ENCODE peak calls at places on chromosomes 11 and 22, in seven cellular contexts. One of them, this sample, is unnamed.

GRCh38 chr11:114296190-114296978 is at the start of gene NNMT:
- DNase-seq in prostate gland: no peak
- DNase-seq in stomach: peak; percentile 44
- DNase-seq in transverse colon: peak; percentile 31
- DNase-seq in endothelial cell of umbilical vein: peak; percentile 97
- DNase-seq in Peyer's patch: no peak
- DNase-seq in IMR-90: peak; percentile 97
- DNase-seq in this sample: no peak

GRCh38 chr11:114115406-114116054 is 56.0 kb downstream of the ZBTB16 start:
- DNase-seq in prostate gland: no peak
- DNase-seq in stomach: no peak
- DNase-seq in transverse colon: no peak
- DNase-seq in endothelial cell of umbilical vein: no peak
- DNase-seq in Peyer's patch: no peak
- DNase-seq in IMR-90: no peak
- DNase-seq in this sample: no peak

GRCh38 chr22:38862375-38863329 is 9.4 kb downstream of the CBX6 start:
- DNase-seq in prostate gland: no peak
- DNase-seq in stomach: no peak
- DNase-seq in transverse colon: peak; percentile 33
- DNase-seq in endothelial cell of umbilical vein: no peak
- DNase-seq in Peyer's patch: peak; percentile 49
- DNase-seq in IMR-90: no peak
- DNase-seq in this sample: no peak

GRCh38 chr11:75259711-75260110 is 19.1 kb downstream of the TPBGL start:
- DNase-seq in prostate gland: no peak
- DNase-seq in stomach: no peak
- DNase-seq in transverse colon: peak; percentile 5
- DNase-seq in endothelial cell of umbilical vein: peak; percentile 16
- DNase-seq in Peyer's patch: no peak
- DNase-seq in IMR-90: no peak
- DNase-seq in this sample: no peak

GRCh38 chr11:45543808-45544422 is 121.5 kb downstream of the CHST1 start:
- DNase-seq in prostate gland: no peak
- DNase-seq in stomach: no peak
- DNase-seq in transverse colon: no peak
- DNase-seq in endothelial cell of umbilical vein: peak; percentile 4
- DNase-seq in Peyer's patch: no peak
- DNase-seq in IMR-90: peak; percentile 4
- DNase-seq in this sample: no peak

GRCh38 chr11:128553662-128554392 is 33.5 kb downstream of the ETS1 start:
- DNase-seq in prostate gland: no peak
- DNase-seq in stomach: no peak
- DNase-seq in transverse colon: no peak
- DNase-seq in endothelial cell of umbilical vein: peak; percentile 30
- DNase-seq in Peyer's patch: no peak
- DNase-seq in IMR-90: peak; percentile 32
- DNase-seq in this sample: no peak

GRCh38 chr11:61149624-61150615 is 11.3 kb downstream of the VPS37C start:
- DNase-seq in prostate gland: no peak
- DNase-seq in stomach: peak; percentile 56
- DNase-seq in transverse colon: peak; percentile 30
- DNase-seq in endothelial cell of umbilical vein: peak; percentile 63
- DNase-seq in Peyer's patch: peak; percentile 47
- DNase-seq in IMR-90: peak; percentile 63
- DNase-seq in this sample: peak; percentile 42

GRCh38 chr11:22920939-22921565 is 60.8 kb upstream of the CCDC179 start:
- DNase-seq in prostate gland: peak; percentile 7
- DNase-seq in stomach: no peak
- DNase-seq in transverse colon: peak; percentile 8
- DNase-seq in endothelial cell of umbilical vein: peak; percentile 65
- DNase-seq in Peyer's patch: no peak
- DNase-seq in IMR-90: peak; percentile 76
- DNase-seq in this sample: peak; percentile 49

GRCh38 chr11:131658952-131659351 is 288.5 kb downstream of the NTM start:
- DNase-seq in prostate gland: no peak
- DNase-seq in stomach: no peak
- DNase-seq in transverse colon: no peak
- DNase-seq in endothelial cell of umbilical vein: no peak
- DNase-seq in Peyer's patch: no peak
- DNase-seq in IMR-90: no peak
- DNase-seq in this sample: no peak

GRCh38 chr22:39983346-39983745 is 11.4 kb upstream of the FAM83F start:
- DNase-seq in prostate gland: no peak
- DNase-seq in stomach: no peak
- DNase-seq in transverse colon: no peak
- DNase-seq in endothelial cell of umbilical vein: no peak
- DNase-seq in Peyer's patch: no peak
- DNase-seq in IMR-90: no peak
- DNase-seq in this sample: no peak

GRCh38 chr11:2975594-2975993 is 16.5 kb downstream of the NAP1L4 start:
- DNase-seq in prostate gland: peak; percentile 22
- DNase-seq in stomach: peak; percentile 32
- DNase-seq in transverse colon: no peak
- DNase-seq in endothelial cell of umbilical vein: no peak
- DNase-seq in Peyer's patch: no peak
- DNase-seq in IMR-90: peak; percentile 37
- DNase-seq in this sample: peak; percentile 47

GRCh38 chr11:68847395-68847794 is 5.7 kb upstream of the CPT1A start:
- DNase-seq in prostate gland: no peak
- DNase-seq in stomach: no peak
- DNase-seq in transverse colon: no peak
- DNase-seq in endothelial cell of umbilical vein: no peak
- DNase-seq in Peyer's patch: no peak
- DNase-seq in IMR-90: no peak
- DNase-seq in this sample: no peak

GRCh38 chr11:131476266-131476665 is 105.9 kb downstream of the NTM start:
- DNase-seq in prostate gland: no peak
- DNase-seq in stomach: no peak
- DNase-seq in transverse colon: no peak
- DNase-seq in endothelial cell of umbilical vein: no peak
- DNase-seq in Peyer's patch: no peak
- DNase-seq in IMR-90: no peak
- DNase-seq in this sample: no peak

GRCh38 chr11:43582837-43583462 is 97.6 kb upstream of the HSD17B12 start:
- DNase-seq in prostate gland: no peak
- DNase-seq in stomach: no peak
- DNase-seq in transverse colon: no peak
- DNase-seq in endothelial cell of umbilical vein: no peak
- DNase-seq in Peyer's patch: no peak
- DNase-seq in IMR-90: no peak
- DNase-seq in this sample: no peak

GRCh38 chr22:48748860-48749554 is 1078.7 kb downstream of the BRD1 start:
- DNase-seq in prostate gland: peak; percentile 2
- DNase-seq in stomach: peak; percentile 18
- DNase-seq in transverse colon: no peak
- DNase-seq in endothelial cell of umbilical vein: no peak
- DNase-seq in Peyer's patch: no peak
- DNase-seq in IMR-90: no peak
- DNase-seq in this sample: no peak
- H3K9me3 ChIP-seq in prostate gland: no peaks in the 10 kb centered on the region
- H3K9me3 ChIP-seq in stomach: no peaks in the 10 kb centered on the region
- H3K9me3 ChIP-seq in transverse colon: no peaks in the 10 kb centered on the region
- H3K9me3 ChIP-seq in endothelial cell of umbilical vein: peaks cover 13% of the 10 kb centered on the region
- H3K9me3 ChIP-seq in Peyer's patch: no peaks in the 10 kb centered on the region
- H3K9me3 ChIP-seq in IMR-90: peaks cover 76% of the 10 kb centered on the region
- H3K9me3 ChIP-seq in this sample: no peaks in the 10 kb centered on the region

DNA sequence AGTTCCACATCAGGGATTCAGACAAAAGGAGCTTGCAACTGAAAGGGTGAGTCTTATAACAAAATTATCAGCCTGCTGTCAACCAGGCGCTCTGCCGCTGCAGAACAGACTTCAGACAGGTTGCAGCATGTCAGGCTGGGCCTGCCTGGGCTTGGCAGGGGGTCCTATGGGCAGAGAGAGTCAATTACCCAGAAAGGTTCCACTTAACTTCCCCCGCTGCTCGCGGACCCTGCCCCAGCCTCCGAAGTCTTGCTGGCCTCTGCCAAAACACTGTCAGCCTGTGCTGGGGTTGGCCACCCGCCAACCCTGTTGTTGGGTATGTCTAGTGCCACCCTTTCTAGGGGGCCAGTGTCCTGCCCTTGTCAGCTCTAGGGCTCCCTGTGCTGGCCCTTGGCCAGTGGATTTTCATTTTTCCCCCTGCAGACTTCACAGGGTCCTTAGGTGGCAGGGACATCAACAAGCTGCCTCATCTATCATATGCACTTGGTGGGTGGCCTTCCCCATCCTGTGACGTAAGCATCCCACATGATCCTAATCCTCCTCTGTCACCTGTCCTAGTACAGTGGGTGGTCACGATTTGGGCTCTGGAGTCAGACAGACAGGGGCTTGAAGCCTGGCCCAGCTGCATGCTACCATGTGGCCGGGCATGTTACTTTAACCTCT is 166.5 kb upstream of the CADM1 start:
- DNase-seq in prostate gland: no peak
- DNase-seq in stomach: no peak
- DNase-seq in transverse colon: no peak
- DNase-seq in endothelial cell of umbilical vein: no peak
- DNase-seq in Peyer's patch: no peak
- DNase-seq in IMR-90: no peak
- DNase-seq in this sample: no peak
- H3K27me3 ChIP-seq in prostate gland: no peaks in the 10 kb centered on the region
- H3K27me3 ChIP-seq in stomach: no peaks in the 10 kb centered on the region
- H3K27me3 ChIP-seq in transverse colon: no peaks in the 10 kb centered on the region
- H3K27me3 ChIP-seq in endothelial cell of umbilical vein: no peaks in the 10 kb centered on the region
- H3K27me3 ChIP-seq in Peyer's patch: no peaks in the 10 kb centered on the region
- H3K27me3 ChIP-seq in IMR-90: no peaks in the 10 kb centered on the region
- H3K27me3 ChIP-seq in this sample: no peaks in the 10 kb centered on the region

GRCh38 chr11:78935408-78936101 is 360.9 kb upstream of the NARS2 start:
- DNase-seq in prostate gland: no peak
- DNase-seq in stomach: no peak
- DNase-seq in transverse colon: no peak
- DNase-seq in endothelial cell of umbilical vein: no peak
- DNase-seq in Peyer's patch: no peak
- DNase-seq in IMR-90: no peak
- DNase-seq in this sample: no peak
- TF ChIP-seq POLR2A in prostate gland: no peak
- TF ChIP-seq POLR2A in stomach: no peak
- TF ChIP-seq POLR2A in transverse colon: no peak
- TF ChIP-seq POLR2A in endothelial cell of umbilical vein: no peak
- TF ChIP-seq POLR2A in Peyer's patch: no peak
- TF ChIP-seq POLR2A in IMR-90: no peak
- TF ChIP-seq POLR2A in this sample: no peak

DNA sequence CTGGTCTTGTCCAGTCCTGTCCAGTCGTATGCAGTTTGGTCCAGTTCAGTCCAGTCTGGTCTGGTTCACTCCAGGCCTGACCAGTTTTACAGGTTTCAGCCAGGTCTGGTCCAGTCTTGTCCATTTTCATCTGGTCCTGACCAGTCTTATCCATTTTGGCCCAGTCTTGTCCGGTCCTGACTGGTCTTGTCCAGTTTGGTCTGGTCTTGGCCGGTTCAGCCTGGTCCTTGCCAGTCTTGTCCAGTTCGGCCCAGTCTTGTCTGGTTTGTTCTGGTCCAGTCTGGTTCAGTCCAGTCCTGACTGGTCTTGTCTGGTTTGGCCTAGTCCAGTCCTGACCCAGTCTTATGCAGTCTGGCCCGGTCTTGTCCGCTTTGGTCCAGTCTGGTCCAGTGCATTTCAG is 380.2 kb downstream of the OR4C45 start:
- DNase-seq in prostate gland: no peak
- DNase-seq in stomach: no peak
- DNase-seq in transverse colon: no peak
- DNase-seq in endothelial cell of umbilical vein: no peak
- DNase-seq in Peyer's patch: no peak
- DNase-seq in IMR-90: no peak
- DNase-seq in this sample: no peak
- H3K9me3 ChIP-seq in prostate gland: no peaks in the 10 kb centered on the region
- H3K9me3 ChIP-seq in stomach: no peaks in the 10 kb centered on the region
- H3K9me3 ChIP-seq in transverse colon: peaks cover 6% of the 10 kb centered on the region
- H3K9me3 ChIP-seq in endothelial cell of umbilical vein: no peaks in the 10 kb centered on the region
- H3K9me3 ChIP-seq in Peyer's patch: peaks cover 11% of the 10 kb centered on the region
- H3K9me3 ChIP-seq in IMR-90: peaks cover 16% of the 10 kb centered on the region
- H3K9me3 ChIP-seq in this sample: peaks cover 12% of the 10 kb centered on the region

GRCh38 chr11:64294665-64295289 is 3.7 kb downstream of the KCNK4 start:
- DNase-seq in prostate gland: no peak
- DNase-seq in stomach: no peak
- DNase-seq in transverse colon: no peak
- DNase-seq in endothelial cell of umbilical vein: no peak
- DNase-seq in Peyer's patch: no peak
- DNase-seq in IMR-90: no peak
- DNase-seq in this sample: no peak
- H3K27me3 ChIP-seq in prostate gland: peaks cover 6% of the 10 kb centered on the region
- H3K27me3 ChIP-seq in stomach: peaks cover 40% of the 10 kb centered on the region
- H3K27me3 ChIP-seq in transverse colon: peaks cover 99% of the 10 kb centered on the region
- H3K27me3 ChIP-seq in endothelial cell of umbilical vein: peaks cover 67% of the 10 kb centered on the region
- H3K27me3 ChIP-seq in Peyer's patch: peaks cover 66% of the 10 kb centered on the region
- H3K27me3 ChIP-seq in IMR-90: peaks cover 95% of the 10 kb centered on the region
- H3K27me3 ChIP-seq in this sample: no peaks in the 10 kb centered on the region